ENCODE peak calls at places on chromosomes 13 and 19, in nine cellular contexts. One of them, this sample, is unnamed.

GRCh38 chr13:65909501-65909900 is 1320.6 kb downstream of the PCDH9 start:
- DNase-seq in Daoy: no peak
- DNase-seq in uterus: no peak
- DNase-seq in BE2C: no peak
- DNase-seq in gastrocnemius medialis: no peak
- DNase-seq in lower lobe of right lung: no peak
- DNase-seq in GOT3: no peak
- DNase-seq in stimulated activated CD8-positive, alpha-beta memory T cell treated with anti-CD3 and anti-CD28 coated beads, Interleukin-7, amount 100 ng/mL, for 1 hour: no peak
- DNase-seq in amniotic stem cell: no peak
- DNase-seq in this sample: no peak

GRCh38 chr19:3196064-3196932 is 10.6 kb downstream of the NCLN start:
- DNase-seq in gastrocnemius medialis: no peak
- DNase-seq in amniotic stem cell: no peak
- DNase-seq in BE2C: peak; percentile 67
- DNase-seq in Daoy: no peak
- DNase-seq in GOT3: no peak
- DNase-seq in lower lobe of right lung: no peak
- DNase-seq in uterus: no peak
- DNase-seq in stimulated activated CD8-positive, alpha-beta memory T cell treated with anti-CD3 and anti-CD28 coated beads, Interleukin-7, amount 100 ng/mL, for 1 hour: no peak
- DNase-seq in this sample: no peak

GRCh38 chr19:54162241-54162805 is 2.8 kb upstream of the LENG1 start:
- DNase-seq in stimulated activated CD8-positive, alpha-beta memory T cell treated with anti-CD3 and anti-CD28 coated beads, Interleukin-7, amount 100 ng/mL, for 1 hour: peak; percentile 67
- DNase-seq in lower lobe of right lung: peak; percentile 93
- DNase-seq in BE2C: peak; percentile 82
- DNase-seq in GOT3: peak; percentile 17
- DNase-seq in amniotic stem cell: no peak
- DNase-seq in uterus: peak; percentile 89
- DNase-seq in gastrocnemius medialis: peak; percentile 66
- DNase-seq in Daoy: peak; percentile 54
- DNase-seq in this sample: peak; percentile 61

GRCh38 chr19:5697022-5697889 is 7.2 kb downstream of the RPL36 start:
- DNase-seq in uterus: no peak
- DNase-seq in lower lobe of right lung: no peak
- DNase-seq in Daoy: peak; percentile 58
- DNase-seq in amniotic stem cell: no peak
- DNase-seq in gastrocnemius medialis: no peak
- DNase-seq in BE2C: no peak
- DNase-seq in GOT3: no peak
- DNase-seq in stimulated activated CD8-positive, alpha-beta memory T cell treated with anti-CD3 and anti-CD28 coated beads, Interleukin-7, amount 100 ng/mL, for 1 hour: no peak
- DNase-seq in this sample: no peak

GRCh38 chr19:51365211-51366049 is 758 bp downstream of the ETFB start:
- DNase-seq in lower lobe of right lung: no peak
- DNase-seq in stimulated activated CD8-positive, alpha-beta memory T cell treated with anti-CD3 and anti-CD28 coated beads, Interleukin-7, amount 100 ng/mL, for 1 hour: no peak
- DNase-seq in uterus: peak; percentile 30
- DNase-seq in amniotic stem cell: no peak
- DNase-seq in Daoy: peak; percentile 50
- DNase-seq in gastrocnemius medialis: peak; percentile 32
- DNase-seq in BE2C: peak; percentile 38
- DNase-seq in GOT3: peak; percentile 11
- DNase-seq in this sample: peak; percentile 38

GRCh38 chr19:32692727-32693061 is 1.1 kb downstream of the NUDT19 start:
- DNase-seq in GOT3: no peak
- DNase-seq in stimulated activated CD8-positive, alpha-beta memory T cell treated with anti-CD3 and anti-CD28 coated beads, Interleukin-7, amount 100 ng/mL, for 1 hour: no peak
- DNase-seq in lower lobe of right lung: no peak
- DNase-seq in amniotic stem cell: no peak
- DNase-seq in gastrocnemius medialis: no peak
- DNase-seq in uterus: no peak
- DNase-seq in BE2C: no peak
- DNase-seq in Daoy: no peak
- DNase-seq in this sample: no peak

GRCh38 chr13:97205971-97206370 is 16.2 kb upstream of the MBNL2 start:
- DNase-seq in Daoy: no peak
- DNase-seq in gastrocnemius medialis: no peak
- DNase-seq in stimulated activated CD8-positive, alpha-beta memory T cell treated with anti-CD3 and anti-CD28 coated beads, Interleukin-7, amount 100 ng/mL, for 1 hour: no peak
- DNase-seq in uterus: no peak
- DNase-seq in amniotic stem cell: no peak
- DNase-seq in GOT3: no peak
- DNase-seq in BE2C: no peak
- DNase-seq in lower lobe of right lung: no peak
- DNase-seq in this sample: no peak

GRCh38 chr13:51782026-51782710 is 21.8 kb downstream of the DHRS12 start:
- DNase-seq in stimulated activated CD8-positive, alpha-beta memory T cell treated with anti-CD3 and anti-CD28 coated beads, Interleukin-7, amount 100 ng/mL, for 1 hour: no peak
- DNase-seq in Daoy: no peak
- DNase-seq in GOT3: no peak
- DNase-seq in amniotic stem cell: no peak
- DNase-seq in BE2C: no peak
- DNase-seq in lower lobe of right lung: no peak
- DNase-seq in uterus: no peak
- DNase-seq in gastrocnemius medialis: no peak
- DNase-seq in this sample: no peak

This sample was measured in retina.